ENCODE peak calls at places on chromosomes 1 and 21, in seven cellular contexts. O, K, X, D, V, N and L are unnamed samples. For H3K4me1, the result is how much of the 10 kb centered on the place peaks cover.

GRCh38 chr1:101511501-101511900 is 274.7 kb downstream of the S1PR1 start:
- DNase-seq in O (no peak), K (no peak), X (no peak), D (no peak), V (no peak), N (no peak), L (no peak)

GRCh38 chr1:56169856-56170255 is 409.5 kb downstream of the PLPP3 start:
- DNase-seq in O (no peak), K (no peak), X (peak), D (no peak), V (no peak), N (peak), L (no peak)

GRCh38 chr1:223713546-223714420 is 1.4 kb downstream of the CAPN2 start:
- DNase-seq in O (no peak), K (peak), X (no peak), D (no peak), V (peak), N (peak), L (no peak)

GRCh38 chr1:1782399-1783221 is 4.3 kb upstream of the NADK start:
- DNase-seq in O (peak), K (peak), X (peak), D (peak), V (peak), N (peak), L (no peak)

GRCh38 chr1:154749078-154749760 is 120.9 kb downstream of the KCNN3 start:
- DNase-seq in O (no peak), K (peak), X (peak), D (peak), V (no peak), N (peak), L (no peak)

GRCh38 chr1:230368363-230368762 is 57.8 kb downstream of the PGBD5 start:
- DNase-seq in O (no peak), K (no peak), X (no peak), D (no peak), V (no peak), N (peak), L (no peak)

GRCh38 chr1:230507671-230508407 is 81.7 kb upstream of the PGBD5 start:
- DNase-seq in O (no peak), K (no peak), X (peak), D (no peak), V (peak), N (peak), L (no peak)

GRCh38 chr1:177469519-177469918 is 298.8 kb downstream of the BRINP2 start:
- DNase-seq in O (peak), K (no peak), X (no peak), D (no peak), V (no peak), N (no peak), L (no peak)

GRCh38 chr1:116483481-116484309 is 87.1 kb downstream of the CD58 start:
- DNase-seq in O (no peak), K (peak), X (no peak), D (no peak), V (peak), N (no peak), L (no peak)

GRCh38 chr1:160726498-160727391 is 12.3 kb upstream of the SLAMF7 start:
- DNase-seq in O (peak), K (peak), X (peak), D (peak), V (peak), N (peak), L (peak)

GRCh38 chr1:219575563-219575962 is 37.3 kb downstream of the ZC3H11B start:
- DNase-seq in O (no peak), K (no peak), X (no peak), D (no peak), V (no peak), N (no peak), L (no peak)

GRCh38 chr1:54649130-54649898 is 7.7 kb downstream of the MROH7 start:
- DNase-seq in O (no peak), K (no peak), X (no peak), D (no peak), V (peak), N (no peak), L (no peak)

GRCh38 chr1:72122099-72122893 is 160.0 kb downstream of the NEGR1 start:
- DNase-seq in O (no peak), K (no peak), X (no peak), D (no peak), V (no peak), N (peak), L (no peak)

GRCh38 chr1:46248122-46248920 is 758 bp downstream of the RAD54L start:
- DNase-seq in O (peak), K (peak), X (no peak), D (peak), V (peak), N (peak), L (peak)

GRCh38 chr1:53600486-53600885 is 138.5 kb downstream of the GLIS1 start:
- DNase-seq in O (no peak), K (no peak), X (no peak), D (peak), V (no peak), N (no peak), L (no peak)

GRCh38 chr1:1237874-1238701 is 6.1 kb downstream of the B3GALT6 start:
- DNase-seq in O (no peak), K (no peak), X (no peak), D (no peak), V (no peak), N (no peak), L (no peak)

GRCh38 chr21:45469273-45470086 is 64.5 kb downstream of the COL18A1 start:
- DNase-seq in O (peak), K (no peak), X (no peak), D (no peak), V (no peak), N (no peak), L (peak)

GRCh38 chr1:80113168-80114038 is 1106.9 kb upstream of the ADGRL4 start:
- DNase-seq in O (no peak), K (no peak), X (no peak), D (no peak), V (no peak), N (no peak), L (no peak)

GRCh38 chr1:85450832-85451231 is 14.1 kb downstream of the DDAH1 start:
- DNase-seq in O (no peak), K (no peak), X (no peak), D (no peak), V (no peak), N (no peak), L (no peak)

GRCh38 chr1:23692308-23692871 is 784 bp downstream of the RPL11 start:
- DNase-seq in O (peak), K (peak), X (no peak), D (no peak), V (no peak), N (peak), L (no peak)

GRCh38 chr1:84272401-84272800 is 29.1 kb upstream of the SAMD13 start:
- DNase-seq in O (no peak), K (no peak), X (no peak), D (peak), V (peak), N (no peak), L (no peak)

GRCh38 chr1:178875936-178876335 is 5.1 kb upstream of the ANGPTL1 start:
- DNase-seq in O (no peak), K (no peak), X (no peak), D (no peak), V (no peak), N (no peak), L (no peak)

GRCh38 chr21:17732306-17732705 is 86.8 kb downstream of the C21orf91 start:
- DNase-seq in O (no peak), K (no peak), X (peak), D (no peak), V (no peak), N (no peak), L (no peak)

GRCh38 chr1:204616683-204617082 is 68.9 kb downstream of the LRRN2 start:
- DNase-seq in O (no peak), K (no peak), X (no peak), D (no peak), V (no peak), N (no peak), L (no peak)

GRCh38 chr1:210446479-210446878 is 117.8 kb downstream of the HHAT start:
- DNase-seq in O (peak), K (no peak), X (peak), D (peak), V (no peak), N (no peak), L (peak)

GRCh38 chr1:80893140-80893539 is 907.6 kb upstream of the ADGRL2 start:
- DNase-seq in O (no peak), K (no peak), X (no peak), D (no peak), V (no peak), N (no peak), L (no peak)

GRCh38 chr1:52306227-52307006 is 59.6 kb downstream of the CC2D1B start:
- DNase-seq in O (no peak), K (no peak), X (no peak), D (peak), V (no peak), N (no peak), L (no peak)

GRCh38 chr1:183304466-183305122 is 113.6 kb downstream of the NMNAT2 start:
- DNase-seq in O (no peak), K (no peak), X (no peak), D (peak), V (no peak), N (no peak), L (no peak)

GRCh38 chr1:160837558-160838205 is 25.0 kb downstream of the CD244 start:
- DNase-seq in O (peak), K (peak), X (peak), D (no peak), V (no peak), N (peak), L (peak)

GRCh38 chr1:54229281-54229891 is 29.4 kb downstream of the MRPL37 start:
- DNase-seq in O (no peak), K (peak), X (peak), D (no peak), V (no peak), N (peak), L (no peak)

GRCh38 chr1:185045793-185046441 is 559 bp downstream of the RNF2 start:
- DNase-seq in O (peak), K (peak), X (peak), D (peak), V (peak), N (peak), L (peak)

DNA sequence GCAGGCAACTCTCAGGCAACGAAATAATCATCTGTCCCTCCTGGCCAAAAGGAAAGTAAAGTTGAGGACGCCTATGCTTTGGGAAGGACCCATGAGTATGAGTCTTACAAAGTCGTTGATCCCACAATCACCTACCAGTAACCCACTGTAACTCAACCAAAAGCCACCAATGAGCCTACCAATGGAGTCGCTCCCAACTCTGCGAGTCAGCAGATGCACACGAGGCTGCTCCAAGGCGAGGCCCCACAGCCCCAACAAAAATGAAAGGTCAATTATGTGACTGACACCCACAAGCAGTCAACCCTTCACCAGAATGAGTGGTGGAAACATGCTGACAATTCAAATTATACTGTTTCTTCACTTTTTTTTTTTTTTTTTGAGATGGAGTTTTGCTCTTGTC is 12.0 kb downstream of the SETD4 start:
- DNase-seq in O (no peak), K (no peak), X (no peak), D (no peak), V (no peak), N (no peak), L (no peak)
- H3K4me1 ChIP-seq in O (under half), K (under half), X (under half), D (under half), V (under half), N (under half), L (under half)

GRCh38 chr1:15962671-15963362 is 13.1 kb downstream of the ZBTB17 start:
- DNase-seq in O (no peak), K (no peak), X (peak), D (no peak), V (no peak), N (no peak), L (no peak)
- H3K9ac ChIP-seq in O (no peak), K (no peak), X (no peak), D (no peak), V (no peak), N (no peak), L (no peak)

DNA sequence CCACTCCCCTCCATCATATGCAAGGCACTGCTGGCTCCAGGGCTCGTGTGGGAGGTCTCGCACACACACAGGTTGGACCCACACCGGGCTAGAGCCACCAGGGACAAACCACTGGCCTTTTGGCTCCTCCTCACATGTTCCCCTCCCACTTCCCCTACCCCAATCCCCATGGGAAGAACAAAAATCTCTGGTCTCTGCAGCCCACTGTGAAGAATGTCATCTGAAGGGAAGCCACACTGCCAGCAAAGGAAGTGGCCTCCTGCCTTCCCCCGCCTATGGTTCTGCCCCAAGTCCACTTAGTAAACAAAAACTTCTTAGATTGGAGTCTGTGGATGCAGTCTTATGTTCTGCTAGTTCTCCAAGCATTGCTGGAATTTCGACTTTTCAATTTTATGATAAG is 24.2 kb downstream of the OLFML3 start:
- DNase-seq in O (no peak), K (no peak), X (no peak), D (no peak), V (no peak), N (no peak), L (no peak)
- H3K4me1 ChIP-seq in O (under half), K (under half), X (under half), D (under half), V (under half), N (under half), L (under half)

GRCh38 chr1:21671915-21672314 is 2.8 kb upstream of the RAP1GAP start:
- DNase-seq in O (no peak), K (no peak), X (no peak), D (no peak), V (no peak), N (no peak), L (no peak)

GRCh38 chr1:21669033-21669286 is 197 bp downstream of the RAP1GAP start:
- DNase-seq in O (peak), K (no peak), X (no peak), D (no peak), V (no peak), N (no peak), L (no peak)

GRCh38 chr1:21670956-21671902 is 2.1 kb upstream of the RAP1GAP start:
- DNase-seq in O (no peak), K (no peak), X (no peak), D (no peak), V (no peak), N (no peak), L (no peak)

GRCh38 chr1:21669287-21670058 is at the start of gene RAP1GAP:
- DNase-seq in O (peak), K (peak), X (no peak), D (peak), V (peak), N (peak), L (no peak)

DNA sequence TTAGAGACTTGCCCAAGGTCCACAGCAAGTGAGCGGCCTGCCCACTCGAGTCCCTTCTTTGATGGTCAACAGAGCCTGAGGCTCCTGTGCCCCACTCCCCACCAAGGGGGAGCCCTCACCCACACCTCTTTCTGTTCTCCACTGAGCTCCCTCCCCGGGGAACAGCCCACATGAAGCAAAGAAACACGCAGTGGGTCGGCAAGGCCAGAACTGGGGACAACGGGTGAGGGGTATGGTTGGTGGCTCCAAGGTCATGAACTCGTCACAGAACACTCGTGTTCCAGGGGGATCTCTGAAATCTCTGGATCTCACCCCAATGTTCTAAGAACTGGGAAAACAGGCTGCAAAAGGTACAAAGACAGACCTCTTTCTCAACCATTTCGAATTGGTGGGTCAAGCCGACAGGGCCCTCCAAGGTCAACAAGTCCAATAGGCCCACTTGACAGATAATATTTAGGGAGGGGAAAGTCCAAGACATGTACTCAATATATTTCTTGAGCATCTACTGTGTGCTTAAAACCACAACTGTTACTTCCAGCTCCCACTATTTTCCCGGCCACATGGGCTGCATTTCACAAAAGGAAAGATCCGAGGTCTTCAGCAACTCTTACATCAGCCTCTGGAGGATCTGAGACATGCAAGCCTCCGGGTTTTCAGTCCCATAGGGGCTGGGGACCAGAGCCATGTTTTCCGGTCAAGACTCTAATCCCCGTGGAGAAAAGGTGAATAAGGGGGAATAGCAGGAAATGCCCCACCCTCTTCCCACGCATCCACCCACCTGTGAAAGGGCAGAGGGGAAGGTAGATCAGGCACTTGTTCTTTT is 1.1 kb upstream of the RAP1GAP start:
- DNase-seq in O (no peak), K (no peak), X (no peak), D (peak), V (no peak), N (peak), L (no peak)
- H3K9ac ChIP-seq in O (no peak), K (peak), X (no peak), D (no peak), V (no peak), N (no peak), L (no peak)